ENCODE peak calls at places on chromosomes 7 and 10, in eight cellular contexts. W, O, V, F, E, L, H and S are unnamed samples.

GRCh38 chr7:39746162-39746782 is 122.9 kb downstream of the RALA start:
- DNase-seq in W (peak; percentile 76), O (peak; percentile 74), V (peak; percentile 87), F (peak; percentile 57), E (peak; percentile 80), L (peak; percentile 75), H (peak; percentile 74), S (peak; percentile 76)

GRCh38 chr10:501596-501995 is 187.9 kb downstream of the DIP2C start:
- DNase-seq in W (no peak), O (no peak), V (no peak), F (no peak), E (peak; percentile 62), L (peak; percentile 14), H (no peak), S (peak; percentile 11)

GRCh38 chr10:644076-644942 is 45.2 kb downstream of the DIP2C start:
- DNase-seq in W (no peak), O (no peak), V (no peak), F (no peak), E (no peak), L (no peak), H (peak; percentile 16), S (no peak)

GRCh38 chr7:16062269-16062668 is 359.1 kb downstream of the CRPPA start:
- DNase-seq in W (no peak), O (no peak), V (no peak), F (no peak), E (no peak), L (no peak), H (no peak), S (no peak)

GRCh38 chr7:91940171-91940570 is 491 bp upstream of the AKAP9 start:
- DNase-seq in W (peak; percentile 77), O (no peak), V (peak; percentile 37), F (peak; percentile 30), E (no peak), L (peak; percentile 20), H (peak; percentile 31), S (no peak)

GRCh38 chr7:94311545-94311944 is 83.2 kb upstream of the COL1A2 start:
- DNase-seq in W (no peak), O (no peak), V (no peak), F (no peak), E (no peak), L (no peak), H (no peak), S (no peak)

GRCh38 chr10:986881-987634 is 1.2 kb upstream of the GTPBP4 start:
- DNase-seq in W (peak; percentile 57), O (no peak), V (no peak), F (no peak), E (no peak), L (no peak), H (no peak), S (no peak)

GRCh38 chr10:29253096-29254029 is 35.5 kb upstream of the LYZL1 start:
- DNase-seq in W (no peak), O (no peak), V (no peak), F (no peak), E (no peak), L (no peak), H (no peak), S (no peak)

GRCh38 chr10:58456180-58456579 is 56.5 kb upstream of the BICC1 start:
- DNase-seq in W (no peak), O (no peak), V (no peak), F (no peak), E (no peak), L (no peak), H (no peak), S (no peak)

GRCh38 chr10:58453098-58453497 is 59.6 kb upstream of the BICC1 start:
- DNase-seq in W (no peak), O (no peak), V (no peak), F (no peak), E (no peak), L (no peak), H (no peak), S (no peak)

GRCh38 chr10:58459069-58459468 is 53.6 kb upstream of the BICC1 start:
- DNase-seq in W (no peak), O (no peak), V (no peak), F (no peak), E (no peak), L (no peak), H (no peak), S (no peak)

GRCh38 chr10:58460157-58460556 is 52.5 kb upstream of the BICC1 start:
- DNase-seq in W (no peak), O (no peak), V (no peak), F (no peak), E (no peak), L (no peak), H (no peak), S (no peak)

GRCh38 chr10:58457761-58458616 is 54.7 kb upstream of the BICC1 start:
- DNase-seq in W (no peak), O (no peak), V (no peak), F (no peak), E (no peak), L (peak; percentile 69), H (peak; percentile 69), S (peak; percentile 18)
- H3K4me3 ChIP-seq in W (no peak overlapping the region), O (no peak overlapping the region), V (no peak overlapping the region), F (no peak overlapping the region), E (no peak overlapping the region), L (no peak overlapping the region), H (no peak overlapping the region), S (no peak overlapping the region)

GRCh38 chr7:7333610-7334009 is 151.3 kb downstream of the C1GALT1 start:
- DNase-seq in W (no peak), O (no peak), V (no peak), F (no peak), E (no peak), L (no peak), H (no peak), S (no peak)

GRCh38 chr7:7331523-7331922 is 149.2 kb downstream of the C1GALT1 start:
- DNase-seq in W (no peak), O (no peak), V (no peak), F (no peak), E (no peak), L (no peak), H (no peak), S (no peak)

GRCh38 chr7:7329321-7329720 is 147.0 kb downstream of the C1GALT1 start:
- DNase-seq in W (no peak), O (peak; percentile 64), V (no peak), F (no peak), E (no peak), L (no peak), H (no peak), S (no peak)

GRCh38 chr7:7327423-7327822 is 145.1 kb downstream of the C1GALT1 start:
- DNase-seq in W (no peak), O (no peak), V (no peak), F (no peak), E (no peak), L (no peak), H (no peak), S (no peak)

DNA sequence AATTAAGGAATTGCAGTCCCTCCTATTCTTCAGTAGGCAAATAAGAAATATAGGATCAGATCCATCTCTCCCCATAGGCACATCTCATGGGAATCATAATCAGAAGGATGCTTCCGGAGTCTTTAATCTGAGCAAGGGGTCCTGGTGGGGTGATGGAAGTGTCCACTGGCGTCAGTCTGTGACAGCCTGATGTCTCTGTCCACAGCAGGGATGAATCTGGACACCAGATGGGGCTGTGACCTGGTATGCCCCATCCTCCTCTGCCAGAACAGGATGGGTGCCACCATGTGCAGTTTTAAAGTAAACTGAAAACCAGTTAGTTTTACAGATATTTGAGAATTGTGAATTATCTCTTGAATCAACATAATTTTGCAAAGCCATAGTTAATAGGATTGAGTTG is 148.7 kb downstream of the C1GALT1 start:
- DNase-seq in W (no peak), O (no peak), V (peak; percentile 8), F (no peak), E (no peak), L (no peak), H (no peak), S (no peak)
- TF ChIP-seq CTCF in W (no peak), O (no peak), V (no peak), F (no peak), E (no peak), L (no peak), H (no peak), S (no peak)

GRCh38 chr10:13705526-13706169 is 118.9 kb downstream of the PRPF18 start:
- DNase-seq in W (no peak), O (no peak), V (no peak), F (no peak), E (no peak), L (no peak), H (no peak), S (no peak)

GRCh38 chr10:13706604-13707003 is 119.8 kb downstream of the PRPF18 start:
- DNase-seq in W (no peak), O (no peak), V (no peak), F (no peak), E (no peak), L (no peak), H (no peak), S (no peak)

GRCh38 chr10:13708256-13708990 is 121.7 kb downstream of the PRPF18 start:
- DNase-seq in W (no peak), O (peak; percentile 87), V (no peak), F (no peak), E (no peak), L (no peak), H (no peak), S (no peak)

GRCh38 chr10:13706175-13706574 is 119.4 kb downstream of the PRPF18 start:
- DNase-seq in W (no peak), O (no peak), V (no peak), F (no peak), E (no peak), L (no peak), H (no peak), S (no peak)

DNA sequence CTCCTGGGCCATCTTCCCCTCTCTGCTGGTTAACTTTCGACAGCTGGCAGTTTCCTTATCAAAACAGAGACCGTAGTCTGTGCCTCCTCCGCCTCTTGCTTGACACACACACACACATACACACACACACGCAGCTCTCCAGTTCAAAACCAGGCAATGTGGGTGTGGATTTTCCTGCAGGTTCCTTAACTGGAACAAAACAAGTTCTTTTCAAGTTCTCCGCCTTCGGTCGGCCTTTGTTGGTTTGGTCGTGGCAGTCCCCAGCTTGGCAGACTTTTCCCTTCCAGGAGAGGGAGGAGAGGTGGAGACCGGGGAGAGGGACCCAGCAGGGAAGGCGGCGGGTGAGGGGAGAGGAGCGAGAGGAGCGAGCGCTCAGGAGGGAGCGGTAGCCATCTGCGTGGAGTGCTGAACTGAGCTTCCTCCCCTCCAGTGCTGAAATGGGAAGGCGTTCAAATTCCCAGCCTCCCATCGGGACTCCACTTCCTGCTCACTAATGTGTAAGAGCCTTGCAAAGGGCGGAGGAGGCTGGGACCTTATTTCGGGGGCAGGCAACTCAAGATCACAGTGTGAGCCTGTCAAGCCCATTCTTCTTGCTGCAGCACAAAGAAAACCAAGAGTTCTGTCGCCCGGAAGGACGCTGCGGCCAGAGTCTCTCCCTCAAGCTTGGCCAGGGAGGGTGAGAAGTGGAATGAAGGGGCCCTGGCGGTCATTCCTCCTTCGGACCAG is 120.6 kb downstream of the PRPF18 start:
- DNase-seq in W (peak; percentile 58), O (peak; percentile 72), V (peak; percentile 61), F (no peak), E (peak; percentile 75), L (peak; percentile 80), H (peak; percentile 93), S (peak; percentile 72)
- TF ChIP-seq POLR2A in W (no peak), O (no peak), V (peak; percentile 34), F (no peak), E (no peak), L (no peak), H (peak; percentile 31), S (no peak)

DNA sequence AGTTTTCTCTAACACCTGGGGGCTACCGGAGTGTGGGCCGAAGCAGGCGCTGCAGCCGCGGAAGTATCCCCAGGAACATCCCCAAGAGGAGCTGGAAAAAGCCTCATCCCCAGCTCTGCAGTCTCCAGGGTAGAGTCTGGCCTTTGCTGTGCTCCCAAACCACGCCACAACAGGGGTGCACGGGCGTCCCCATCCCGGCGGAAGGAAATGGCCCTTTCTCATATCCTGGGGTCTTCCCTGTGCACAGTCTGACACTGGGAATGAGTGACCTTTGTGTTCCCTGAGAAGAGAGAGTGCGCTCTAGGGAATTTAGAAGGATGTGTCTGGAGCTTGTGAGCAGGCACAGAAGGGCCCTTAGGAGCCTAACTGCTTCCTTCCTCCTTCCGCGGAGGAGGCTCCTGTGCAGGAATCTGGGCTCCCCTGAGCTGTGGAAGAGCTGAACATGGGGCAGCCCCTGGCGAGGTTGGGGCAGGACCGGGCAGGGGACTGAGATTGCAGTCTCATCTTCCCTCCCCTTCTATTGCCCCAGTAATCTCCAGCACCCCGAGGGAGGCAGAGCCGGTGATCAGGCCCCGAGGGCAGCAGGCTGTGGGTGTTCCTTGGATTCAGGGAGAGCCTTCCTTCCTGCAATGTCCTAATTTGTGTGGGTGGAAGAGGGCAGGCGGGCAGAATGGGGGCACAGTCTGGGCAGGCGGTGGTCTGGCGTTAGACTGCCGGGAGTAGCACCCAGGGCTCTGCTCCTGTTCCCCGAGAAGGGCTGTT is 1.3 kb downstream of the REPIN1 start:
- DNase-seq in W (no peak), O (no peak), V (no peak), F (no peak), E (no peak), L (no peak), H (no peak), S (no peak)
- H3K4me3 ChIP-seq in W (peak overlapping the region; percentile 86), O (peak overlapping the region; percentile 64), V (peak overlapping the region; percentile 96), F (peak overlapping the region; percentile 92), E (peak overlapping the region; percentile 88), L (peak overlapping the region; percentile 83), H (peak overlapping the region; percentile 70), S (peak overlapping the region; percentile 91)